ENCODE peak calls at places on chromosomes 3 and 15, in seven cellular contexts. I is GM12878, J is HCT116, V is IMR-90, E is HepG2, Q is K562, L is H1. A is an unnamed sample.

GRCh38 chr15:91271565-91272153 is 171.6 kb downstream of the SV2B start:
- DNase-seq in J (peak), I (peak), E (peak), V (peak), L (no peak), Q (peak), A (peak)

GRCh38 chr15:70385711-70386110 is 288.0 kb upstream of the TLE3 start:
- DNase-seq in V (no peak), I (no peak), E (no peak), L (no peak), J (no peak), Q (no peak), A (no peak)

GRCh38 chr15:29913528-29914135 is 91.4 kb upstream of the TJP1 start:
- DNase-seq in Q (no peak), E (no peak), I (no peak), L (no peak), J (no peak), V (peak), A (no peak)

GRCh38 chr3:151976211-151977050 is 103.0 kb downstream of the SUCNR1 start:
- DNase-seq in Q (no peak), J (peak), V (peak), E (peak), I (no peak), L (no peak), A (peak)

GRCh38 chr3:142960322-142960850 is 3.1 kb downstream of the PAQR9 start:
- DNase-seq in L (no peak), I (no peak), Q (no peak), J (no peak), V (no peak), E (no peak), A (no peak)

GRCh38 chr15:59522988-59523461 is 85.0 kb downstream of the FAM81A start:
- DNase-seq in J (no peak), V (no peak), L (no peak), Q (no peak), I (no peak), E (no peak), A (no peak)

GRCh38 chr15:77224352-77224751 is 153.4 kb upstream of the TSPAN3 start:
- DNase-seq in Q (no peak), L (no peak), J (no peak), I (no peak), E (peak), V (no peak), A (no peak)

GRCh38 chr15:42020713-42021273 is at the start of gene PLA2G4E:
- DNase-seq in V (no peak), Q (no peak), I (no peak), E (no peak), J (no peak), L (no peak), A (no peak)

GRCh38 chr3:195200010-195200822 is 70.7 kb downstream of the XXYLT1 start:
- DNase-seq in J (no peak), L (no peak), V (no peak), I (no peak), Q (no peak), E (peak), A (no peak)

GRCh38 chr15:72340366-72340765 is 20.4 kb upstream of the CELF6 start:
- DNase-seq in I (no peak), V (peak), Q (no peak), J (no peak), L (no peak), E (no peak), A (no peak)

GRCh38 chr3:55454611-55455010 is 32.5 kb downstream of the WNT5A start:
- DNase-seq in I (no peak), V (peak), E (no peak), Q (no peak), L (no peak), J (no peak), A (no peak)

GRCh38 chr15:41462396-41462795 is 31.3 kb upstream of the ITPKA start:
- DNase-seq in J (no peak), V (peak), E (no peak), I (no peak), Q (no peak), L (no peak), A (no peak)

GRCh38 chr3:172598904-172599303 is 75.7 kb upstream of the TNFSF10 start:
- DNase-seq in L (no peak), V (no peak), J (no peak), E (no peak), Q (no peak), I (no peak), A (no peak)

GRCh38 chr3:172596394-172596706 is 73.1 kb upstream of the TNFSF10 start:
- DNase-seq in V (no peak), E (no peak), I (no peak), Q (no peak), J (no peak), L (no peak), A (no peak)

GRCh38 chr3:172591876-172592771 is 68.9 kb upstream of the TNFSF10 start:
- DNase-seq in J (no peak), L (no peak), E (no peak), V (peak), Q (no peak), I (peak), A (no peak)

GRCh38 chr3:172592898-172593669 is 69.9 kb upstream of the TNFSF10 start:
- DNase-seq in Q (no peak), I (no peak), E (no peak), L (no peak), J (no peak), V (no peak), A (no peak)

DNA sequence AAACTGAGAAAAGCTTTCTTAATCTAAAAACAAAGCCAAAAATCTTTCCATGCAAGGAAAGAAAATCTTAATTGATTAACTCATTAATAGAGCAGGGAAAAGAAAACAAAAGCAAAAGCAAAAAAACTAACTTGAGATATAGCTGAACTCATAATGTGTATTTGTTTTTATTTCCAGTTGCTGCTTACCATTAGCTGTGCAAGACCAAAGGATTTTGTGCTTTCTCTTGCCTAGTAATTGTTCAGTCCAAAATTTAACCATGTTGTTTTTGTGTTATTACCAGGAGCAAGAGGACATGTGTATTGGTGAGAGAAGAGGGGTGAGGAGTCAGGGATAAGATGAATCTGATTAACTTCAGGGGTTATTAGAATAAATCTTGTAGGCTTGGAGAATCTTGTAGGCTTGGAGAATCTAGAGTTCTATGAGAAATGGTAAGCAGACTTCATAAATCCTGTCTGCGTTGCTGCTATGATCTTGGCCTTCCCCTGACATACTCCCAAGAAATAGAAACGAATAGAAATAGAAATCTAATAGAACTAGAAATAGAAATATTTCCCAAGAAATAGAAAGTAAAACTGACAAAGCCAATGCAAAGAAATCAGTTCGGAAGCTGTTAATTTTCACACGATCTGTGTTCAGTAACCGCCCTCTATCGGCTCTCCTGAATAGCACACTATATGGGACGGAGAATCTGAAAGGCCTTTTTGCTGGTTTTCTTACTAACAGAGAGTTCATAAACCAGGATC is 72.6 kb upstream of the TNFSF10 start:
- DNase-seq in J (peak), E (peak), V (peak), Q (peak), L (no peak), I (peak), A (peak)
- TF ChIP-seq CEBPB in J (no peak), E (no peak), V (no peak), Q (no peak), L (no peak), I (no peak), A (no peak)

DNA sequence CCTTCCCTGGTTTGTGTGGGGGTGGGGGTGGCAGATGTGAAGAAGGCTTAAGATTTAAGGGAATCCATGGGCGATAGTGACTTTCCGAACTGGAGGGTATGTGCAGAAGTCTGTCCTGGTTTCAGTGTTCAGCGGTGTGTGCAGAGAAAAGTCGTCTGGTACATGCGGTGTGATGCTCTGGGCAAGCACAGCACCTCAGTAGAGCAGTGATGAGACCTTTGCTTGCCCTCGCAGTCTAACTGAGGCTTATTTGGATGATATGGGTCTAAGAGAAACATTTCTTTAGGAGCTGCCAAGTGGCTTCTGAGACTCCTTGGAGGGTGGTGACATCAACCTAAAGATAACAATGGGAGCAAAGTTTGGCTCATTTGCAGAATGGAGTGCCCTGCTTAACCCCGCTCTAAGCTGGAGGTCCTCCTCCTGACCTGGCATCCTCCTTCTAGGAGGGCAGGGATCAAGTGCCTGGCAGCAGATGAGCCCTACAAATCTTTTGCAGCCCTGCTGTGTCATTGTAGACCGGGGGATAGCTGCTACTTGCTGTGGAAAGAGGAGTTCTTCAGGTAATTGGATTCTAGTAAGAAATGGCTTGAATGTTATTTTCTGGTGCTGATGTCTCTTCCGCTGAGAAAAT is 228.1 kb upstream of the AZI2 start:
- DNase-seq in V (no peak), Q (no peak), I (no peak), L (no peak), J (no peak), E (no peak), A (no peak)
- TF ChIP-seq CEBPB in V (no peak), Q (no peak), I (no peak), L (no peak), J (no peak), E (no peak), A (no peak)

GRCh38 chr15:73851679-73852078 is 21.7 kb upstream of the TBC1D21 start:
- DNase-seq in E (peak), Q (peak), J (peak), L (peak), V (peak), I (no peak), A (no peak)
- TF ChIP-seq CEBPB in E (no peak), Q (no peak), J (no peak), L (no peak), V (no peak), I (no peak), A (no peak)

DNA sequence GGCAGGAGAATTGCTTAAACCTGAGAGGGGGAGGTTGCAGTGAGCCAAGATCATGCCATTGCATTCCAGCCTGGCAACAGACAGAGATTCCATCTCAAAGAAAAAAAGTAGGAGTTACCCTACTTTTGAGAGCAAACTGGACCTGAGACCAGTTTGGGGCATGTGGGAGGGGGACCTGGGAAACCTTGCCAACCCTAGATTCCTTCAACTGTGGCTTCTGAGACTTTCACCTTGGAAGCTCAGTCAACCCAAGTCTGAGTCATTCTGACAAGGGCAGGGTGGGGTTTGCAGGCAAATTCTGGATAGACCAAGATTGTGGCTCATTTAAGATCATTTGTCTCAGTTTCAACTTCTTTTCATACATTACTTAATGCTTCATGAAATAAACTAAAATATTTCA is 23.8 kb upstream of the SIAH2 start:
- DNase-seq in J (no peak), I (no peak), V (no peak), L (no peak), E (no peak), Q (peak), A (no peak)
- TF ChIP-seq CEBPB in J (no peak), I (no peak), V (no peak), L (no peak), E (no peak), Q (no peak), A (no peak)

GRCh38 chr15:92638709-92639365 is 16.7 kb downstream of the FAM174B start:
- DNase-seq in Q (no peak), E (no peak), V (no peak), L (no peak), J (no peak), I (no peak), A (no peak)
- TF ChIP-seq CEBPB in Q (no peak), E (no peak), V (no peak), L (no peak), J (no peak), I (no peak), A (no peak)

GRCh38 chr15:64599226-64599625 is 138.8 kb downstream of the ZNF609 start:
- DNase-seq in Q (no peak), L (no peak), I (no peak), J (no peak), E (no peak), V (no peak), A (no peak)

GRCh38 chr15:64597469-64597806 is 137.1 kb downstream of the ZNF609 start:
- DNase-seq in V (no peak), J (no peak), Q (no peak), L (no peak), I (no peak), E (no peak), A (no peak)

GRCh38 chr15:64599716-64600115 is 139.3 kb downstream of the ZNF609 start:
- DNase-seq in E (no peak), I (no peak), Q (no peak), J (no peak), V (peak), L (no peak), A (no peak)

GRCh38 chr15:64600794-64601193 is 140.4 kb downstream of the ZNF609 start:
- DNase-seq in Q (no peak), V (no peak), E (no peak), J (no peak), L (no peak), I (no peak), A (no peak)

DNA sequence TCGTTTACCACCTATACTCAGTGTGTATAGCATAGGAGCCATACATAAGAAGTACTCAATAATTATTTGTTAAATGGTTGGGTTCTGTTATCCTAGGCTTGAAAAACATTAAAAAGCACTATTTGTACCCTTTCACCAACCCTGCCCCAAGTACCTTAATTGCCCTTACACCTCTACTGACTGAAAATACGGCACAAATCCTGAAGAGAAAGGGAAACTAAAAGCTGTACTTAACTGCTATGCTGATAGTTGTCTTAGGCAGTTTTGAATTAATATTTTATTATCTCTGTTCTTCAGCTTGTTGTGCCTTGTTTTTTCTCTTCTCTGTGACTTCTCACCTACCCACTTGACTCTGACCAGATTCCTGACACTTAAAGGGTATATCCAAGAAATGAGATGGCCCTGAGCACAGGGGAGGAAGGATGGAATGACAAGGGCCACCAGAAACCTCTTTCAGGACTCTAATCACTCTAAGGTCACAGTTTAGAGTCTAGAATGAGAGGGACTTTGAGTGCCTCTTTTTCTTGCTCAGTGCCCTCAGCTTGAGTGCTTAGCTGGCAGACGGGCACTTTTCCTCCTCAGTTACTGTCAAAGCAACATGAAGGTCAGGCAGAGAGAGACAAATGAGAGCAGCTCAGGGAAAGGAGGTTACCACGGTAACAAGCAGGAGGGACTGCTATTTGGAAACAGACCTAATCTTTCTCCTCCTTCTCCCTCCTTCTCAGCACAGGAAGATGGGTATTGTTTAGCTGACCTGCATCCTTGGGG is 136.5 kb downstream of the ZNF609 start:
- DNase-seq in Q (no peak), V (peak), L (no peak), I (no peak), E (no peak), J (no peak), A (no peak)
- TF ChIP-seq CEBPB in Q (no peak), V (no peak), L (no peak), I (no peak), E (no peak), J (no peak), A (no peak)

GRCh38 chr15:31327674-31328424 is 1.2 kb downstream of the KLF13 start:
- DNase-seq in V (peak), L (no peak), J (no peak), I (no peak), Q (peak), E (peak), A (peak)

GRCh38 chr15:31329640-31330010 is 3.0 kb downstream of the KLF13 start:
- DNase-seq in J (no peak), L (no peak), V (no peak), I (no peak), E (no peak), Q (no peak), A (no peak)

GRCh38 chr15:31328425-31328998 is 1.9 kb downstream of the KLF13 start:
- DNase-seq in L (no peak), V (peak), E (no peak), Q (peak), I (no peak), J (no peak), A (peak)

GRCh38 chr15:31330111-31330785 is 3.6 kb downstream of the KLF13 start:
- DNase-seq in Q (no peak), L (no peak), E (no peak), I (no peak), J (no peak), V (no peak), A (no peak)

DNA sequence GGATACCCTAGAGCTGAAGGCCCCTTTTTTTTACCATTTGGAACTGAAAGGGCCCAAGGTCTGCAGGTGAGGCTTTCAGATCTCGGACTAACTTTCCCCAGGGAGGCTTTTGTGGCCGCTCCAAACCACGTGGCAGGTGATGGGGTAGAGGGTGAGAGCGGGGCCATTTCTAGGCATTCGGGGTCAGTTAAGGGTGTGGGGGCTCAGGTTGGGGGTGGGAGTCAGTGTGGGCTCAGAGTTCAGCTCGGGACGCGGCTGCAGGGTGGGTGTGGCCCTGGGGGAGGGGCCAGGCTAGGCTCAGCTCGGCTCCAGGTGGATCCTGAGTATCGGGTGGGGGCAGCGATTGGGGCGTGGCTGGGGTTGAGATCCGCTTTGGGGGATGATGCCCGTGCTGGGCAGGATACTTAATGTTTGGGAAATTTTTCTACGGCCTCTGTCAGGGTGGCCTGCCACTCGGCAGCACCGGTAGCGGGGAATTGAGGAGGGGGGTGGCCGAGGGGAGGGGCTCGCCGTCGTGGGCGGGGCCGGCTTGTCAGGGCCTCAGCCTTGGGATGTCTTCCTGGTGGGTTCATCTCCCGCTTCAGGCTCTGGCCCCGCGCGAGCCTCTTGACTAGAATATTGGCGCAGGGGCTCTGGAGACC is 2.5 kb downstream of the KLF13 start:
- DNase-seq in V (no peak), Q (peak), E (no peak), I (no peak), J (no peak), L (no peak), A (no peak)
- TF ChIP-seq CEBPB in V (no peak), Q (no peak), E (no peak), I (no peak), J (no peak), L (no peak), A (no peak)

DNA sequence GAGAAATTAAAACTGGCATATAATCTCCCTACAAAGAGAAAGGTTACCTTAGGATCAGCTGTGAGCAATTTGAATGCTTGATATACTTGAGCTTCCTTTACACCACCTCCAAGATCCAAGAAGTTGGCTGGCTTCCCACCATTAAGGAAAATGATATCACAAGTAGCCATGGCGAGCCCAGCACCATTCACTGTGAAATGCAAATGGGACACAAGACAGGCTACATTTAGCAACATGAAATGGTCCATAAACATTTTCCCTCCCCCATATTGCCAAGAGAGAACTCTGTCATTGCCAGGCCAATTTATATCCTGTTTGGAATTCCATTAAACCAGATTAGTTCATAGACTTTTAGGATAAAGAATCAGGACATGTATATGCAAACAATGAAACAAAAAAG is 158.7 kb downstream of the SUCLG2 start:
- DNase-seq in J (no peak), Q (no peak), V (peak), I (no peak), E (no peak), L (no peak), A (no peak)
- TF ChIP-seq CEBPB in J (no peak), Q (no peak), V (no peak), I (no peak), E (no peak), L (no peak), A (no peak)